ENCODE peak calls at places on chromosomes 11 and 22, in five cellular contexts. D, S, C, G and F are unnamed samples. For H3K27me3, the result is how much of the 10 kb centered on the place peaks cover.

GRCh38 chr11:34288482-34288881 is 69.3 kb downstream of the ABTB2 start:
- DNase-seq in D (no peak), S (no peak), C (no peak), G (no peak), F (no peak)

GRCh38 chr11:47359162-47359561 is 6.7 kb upstream of the MYBPC3 start:
- DNase-seq in D (no peak), S (no peak), C (no peak), G (no peak), F (no peak)

GRCh38 chr11:36431429-36432092 is 78.5 kb downstream of the TRAF6 start:
- DNase-seq in D (no peak), S (peak), C (peak), G (peak), F (peak)

GRCh38 chr11:114262681-114263509 is 33.3 kb upstream of the NNMT start:
- DNase-seq in D (no peak), S (peak), C (peak), G (peak), F (no peak)

GRCh38 chr22:20091690-20092476 is 11.8 kb downstream of the DGCR8 start:
- DNase-seq in D (no peak), S (no peak), C (no peak), G (no peak), F (no peak)

GRCh38 chr22:19448739-19449421 is 1.4 kb upstream of the C22orf39 start:
- DNase-seq in D (no peak), S (no peak), C (no peak), G (no peak), F (no peak)

GRCh38 chr11:84962018-84962417 is 665.1 kb downstream of the DLG2 start:
- DNase-seq in D (no peak), S (no peak), C (no peak), G (no peak), F (no peak)

GRCh38 chr11:77084581-77085191 is 17.9 kb downstream of the CAPN5 start:
- DNase-seq in D (peak), S (no peak), C (no peak), G (no peak), F (no peak)

GRCh38 chr11:72583616-72584292 is 90.5 kb downstream of the PDE2A start:
- DNase-seq in D (peak), S (no peak), C (no peak), G (no peak), F (no peak)

GRCh38 chr22:45537734-45538181 is 35.1 kb downstream of the FBLN1 start:
- DNase-seq in D (no peak), S (peak), C (peak), G (peak), F (peak)

GRCh38 chr11:64206457-64207246 is at the start of gene FERMT3:
- DNase-seq in D (peak), S (peak), C (no peak), G (no peak), F (no peak)

GRCh38 chr22:37818397-37819099 is 4.6 kb upstream of the GALR3 start:
- DNase-seq in D (peak), S (peak), C (peak), G (peak), F (no peak)
- TF ChIP-seq CTCF in D (no peak), S (peak), C (peak), G (peak), F (peak)

GRCh38 chr11:116114198-116114651 is 610.0 kb upstream of the CADM1 start:
- DNase-seq in D (no peak), S (no peak), C (no peak), G (no peak), F (no peak)

GRCh38 chr11:116111546-116111945 is 607.3 kb upstream of the CADM1 start:
- DNase-seq in D (no peak), S (no peak), C (no peak), G (no peak), F (no peak)

GRCh38 chr11:116110802-116111201 is 606.6 kb upstream of the CADM1 start:
- DNase-seq in D (no peak), S (no peak), C (no peak), G (no peak), F (no peak)

GRCh38 chr11:116110356-116110755 is 606.1 kb upstream of the CADM1 start:
- DNase-seq in D (no peak), S (no peak), C (no peak), G (no peak), F (no peak)

GRCh38 chr11:116112031-116112935 is 608.1 kb upstream of the CADM1 start:
- DNase-seq in D (no peak), S (no peak), C (peak), G (no peak), F (no peak)
- H3K27me3 ChIP-seq in D (under half), S (under half), C (under half), G (under half), F (under half)

GRCh38 chr11:116981216-116981887 is 116.9 kb downstream of the SIK3 start:
- DNase-seq in D (no peak), S (no peak), C (no peak), G (no peak), F (no peak)
- H3K4me3 ChIP-seq in D (no peak), S (no peak), C (no peak), G (no peak), F (no peak)

GRCh38 chr11:66700742-66701141 is 23.1 kb upstream of the RBM4B start:
- DNase-seq in D (no peak), S (no peak), C (no peak), G (no peak), F (no peak)
- TF ChIP-seq CTCF in D (no peak), S (no peak), C (no peak), G (no peak), F (no peak)